ENCODE peak calls at places on chromosome 21, in five cellular contexts. D is Calu3, J is T-helper 1 cell, K is Right ventricle myocardium superior, X is tibial nerve. F is an unnamed sample.

GRCh38 chr21:27569831-27570230 is 602.9 kb upstream of the ADAMTS5 start:
- DNase-seq in D (no peak), J (no peak), K (no peak), X (no peak), F (no peak)

GRCh38 chr21:25708467-25709065 is 26.1 kb downstream of the ATP5PF start:
- DNase-seq in D (peak; percentile 2), J (peak; percentile 44), K (peak; percentile 41), X (peak; percentile 16), F (no peak)

GRCh38 chr21:15289896-15290841 is 225.4 kb upstream of the NRIP1 start:
- DNase-seq in D (peak; percentile 73), J (no peak), K (peak; percentile 47), X (no peak), F (peak; percentile 64)

GRCh38 chr21:38263493-38263892 is 6.7 kb downstream of the KCNJ15 start:
- DNase-seq in D (no peak), J (no peak), K (no peak), X (no peak), F (no peak)

GRCh38 chr21:15841856-15842564 is 112.2 kb downstream of the USP25 start:
- DNase-seq in D (no peak), J (no peak), K (no peak), X (no peak), F (no peak)

GRCh38 chr21:19523731-19524130 is 1120.1 kb upstream of the TMPRSS15 start:
- DNase-seq in D (no peak), J (no peak), K (no peak), X (no peak), F (no peak)

GRCh38 chr21:15826147-15826780 is 96.5 kb downstream of the USP25 start:
- DNase-seq in D (peak; percentile 23), J (peak; percentile 47), K (no peak), X (no peak), F (no peak)

GRCh38 chr21:42840411-42841155 is 38.8 kb downstream of the WDR4 start:
- DNase-seq in D (no peak), J (no peak), K (peak; percentile 4), X (no peak), F (no peak)

GRCh38 chr21:29359718-29360117 is 61.0 kb downstream of the BACH1 start:
- DNase-seq in D (no peak), J (no peak), K (no peak), X (no peak), F (no peak)

GRCh38 chr21:28018741-28019669 is 973.7 kb downstream of the LTN1 start:
- DNase-seq in D (peak; percentile 64), J (no peak), K (peak; percentile 34), X (no peak), F (no peak)

GRCh38 chr21:42218836-42219605 is at the start of gene ABCG1:
- DNase-seq in D (peak; percentile 24), J (peak; percentile 61), K (peak; percentile 67), X (no peak), F (peak; percentile 79)

GRCh38 chr21:29394051-29394450 is 95.3 kb downstream of the BACH1 start:
- DNase-seq in D (no peak), J (no peak), K (no peak), X (no peak), F (no peak)

GRCh38 chr21:37452222-37452621 is 85.6 kb downstream of the DYRK1A start:
- DNase-seq in D (no peak), J (no peak), K (peak; percentile 50), X (no peak), F (no peak)

GRCh38 chr21:35239811-35240219 is 190.7 kb upstream of the RUNX1 start:
- DNase-seq in D (no peak), J (no peak), K (peak; percentile 55), X (no peak), F (no peak)

GRCh38 chr21:29080454-29080930 is 7.0 kb upstream of the CCT8 start:
- DNase-seq in D (no peak), J (no peak), K (no peak), X (no peak), F (no peak)

GRCh38 chr21:20789696-20790095 is 208.5 kb upstream of the NCAM2 start:
- DNase-seq in D (no peak), J (no peak), K (no peak), X (no peak), F (no peak)

GRCh38 chr21:40681164-40681859 is 165.6 kb downstream of the DSCAM start:
- DNase-seq in D (no peak), J (no peak), K (peak; percentile 64), X (no peak), F (no peak)

GRCh38 chr21:25343774-25344545 is 263.3 kb downstream of the MRPL39 start:
- DNase-seq in D (no peak), J (no peak), K (no peak), X (no peak), F (no peak)

GRCh38 chr21:45974073-45975016 is 7.2 kb upstream of the COL6A1 start:
- DNase-seq in D (peak; percentile 38), J (no peak), K (peak; percentile 76), X (no peak), F (peak; percentile 89)

GRCh38 chr21:43957629-43958362 is 54.3 kb upstream of the TRAPPC10 start:
- DNase-seq in D (no peak), J (no peak), K (no peak), X (no peak), F (no peak)

GRCh38 chr21:46515109-46515508 is 56.4 kb downstream of the DIP2A start:
- DNase-seq in D (no peak), J (no peak), K (peak; percentile 83), X (no peak), F (peak; percentile 72)

GRCh38 chr21:17828223-17828622 is 9.1 kb upstream of the C21orf91 start:
- DNase-seq in D (no peak), J (no peak), K (no peak), X (no peak), F (no peak)

GRCh38 chr21:41139275-41139674 is 28.7 kb upstream of the BACE2 start:
- DNase-seq in D (no peak), J (no peak), K (no peak), X (no peak), F (no peak)

GRCh38 chr21:42190492-42190875 is 28.5 kb upstream of the ABCG1 start:
- DNase-seq in D (no peak), J (no peak), K (no peak), X (no peak), F (no peak)

GRCh38 chr21:40732998-40733397 is 114.0 kb downstream of the DSCAM start:
- DNase-seq in D (no peak), J (no peak), K (no peak), X (no peak), F (no peak)

GRCh38 chr21:7947422-7947821 is 2574.0 kb upstream of the TPTE start:
- DNase-seq in D (no peak), J (no peak), K (no peak), X (no peak), F (no peak)

GRCh38 chr21:41816583-41817165 is 49.8 kb upstream of the RIPK4 start:
- DNase-seq in D (peak; percentile 20), J (peak; percentile 48), K (peak; percentile 70), X (peak; percentile 50), F (peak; percentile 82)

GRCh38 chr21:39867198-39867650 is at the start of gene PCP4:
- DNase-seq in D (peak; percentile 64), J (peak; percentile 4), K (no peak), X (peak; percentile 42), F (peak; percentile 83)

GRCh38 chr21:37878946-37879660 is 37.2 kb downstream of the KCNJ6 start:
- DNase-seq in D (peak; percentile 2), J (no peak), K (no peak), X (no peak), F (no peak)